ENCODE peak calls at places on chromosomes 13 and 19, in nine cellular contexts. One of them, this sample, is unnamed.

GRCh38 chr19:7342143-7342542 is 6.6 kb upstream of the ARHGEF18 start:
- DNase-seq in transverse colon: no peak
- DNase-seq in sigmoid colon: no peak
- DNase-seq in suprapubic skin: peak; percentile 5
- DNase-seq in stomach: no peak
- DNase-seq in spleen: peak; percentile 29
- DNase-seq in breast epithelium: no peak
- DNase-seq in endothelial cell of umbilical vein: no peak
- DNase-seq in K562: no peak
- DNase-seq in this sample: no peak

GRCh38 chr19:52961981-52962380 is 700 bp downstream of the ZNF816 start:
- DNase-seq in endothelial cell of umbilical vein: no peak
- DNase-seq in K562: peak; percentile 9
- DNase-seq in transverse colon: no peak
- DNase-seq in spleen: no peak
- DNase-seq in breast epithelium: no peak
- DNase-seq in stomach: no peak
- DNase-seq in suprapubic skin: no peak
- DNase-seq in sigmoid colon: no peak
- DNase-seq in this sample: no peak

GRCh38 chr13:109816979-109817275 is 30.5 kb upstream of the IRS2 start:
- DNase-seq in endothelial cell of umbilical vein: no peak
- DNase-seq in sigmoid colon: no peak
- DNase-seq in suprapubic skin: no peak
- DNase-seq in stomach: no peak
- DNase-seq in spleen: no peak
- DNase-seq in breast epithelium: no peak
- DNase-seq in K562: no peak
- DNase-seq in transverse colon: no peak
- DNase-seq in this sample: no peak

GRCh38 chr13:68261105-68261504 is 1031.0 kb upstream of the PCDH9 start:
- DNase-seq in stomach: no peak
- DNase-seq in transverse colon: no peak
- DNase-seq in K562: no peak
- DNase-seq in sigmoid colon: no peak
- DNase-seq in suprapubic skin: no peak
- DNase-seq in spleen: no peak
- DNase-seq in breast epithelium: no peak
- DNase-seq in endothelial cell of umbilical vein: no peak
- DNase-seq in this sample: no peak

GRCh38 chr13:76454991-76455390 is 431.2 kb downstream of the KCTD12 start:
- DNase-seq in breast epithelium: no peak
- DNase-seq in transverse colon: no peak
- DNase-seq in K562: no peak
- DNase-seq in sigmoid colon: no peak
- DNase-seq in stomach: no peak
- DNase-seq in spleen: no peak
- DNase-seq in suprapubic skin: no peak
- DNase-seq in endothelial cell of umbilical vein: no peak
- DNase-seq in this sample: no peak

GRCh38 chr13:74047925-74048324 is 86.3 kb downstream of the KLF12 start:
- DNase-seq in breast epithelium: no peak
- DNase-seq in K562: no peak
- DNase-seq in sigmoid colon: no peak
- DNase-seq in suprapubic skin: no peak
- DNase-seq in stomach: peak; percentile 28
- DNase-seq in endothelial cell of umbilical vein: peak; percentile 15
- DNase-seq in transverse colon: peak; percentile 44
- DNase-seq in spleen: no peak
- DNase-seq in this sample: no peak

GRCh38 chr19:30671622-30672051 is 299.5 kb downstream of the ZNF536 start:
- DNase-seq in transverse colon: no peak
- DNase-seq in endothelial cell of umbilical vein: no peak
- DNase-seq in suprapubic skin: no peak
- DNase-seq in sigmoid colon: no peak
- DNase-seq in K562: no peak
- DNase-seq in breast epithelium: no peak
- DNase-seq in stomach: peak; percentile 24
- DNase-seq in spleen: peak; percentile 38
- DNase-seq in this sample: peak; percentile 53

GRCh38 chr13:23889598-23890224 is 511 bp upstream of the MIPEP start:
- DNase-seq in suprapubic skin: no peak
- DNase-seq in stomach: no peak
- DNase-seq in transverse colon: no peak
- DNase-seq in sigmoid colon: no peak
- DNase-seq in breast epithelium: no peak
- DNase-seq in K562: no peak
- DNase-seq in spleen: no peak
- DNase-seq in endothelial cell of umbilical vein: no peak
- DNase-seq in this sample: no peak

GRCh38 chr19:53927745-53928144 is 18.7 kb downstream of the CACNG7 start:
- DNase-seq in stomach: no peak
- DNase-seq in endothelial cell of umbilical vein: peak; percentile 51
- DNase-seq in breast epithelium: no peak
- DNase-seq in suprapubic skin: no peak
- DNase-seq in spleen: no peak
- DNase-seq in sigmoid colon: no peak
- DNase-seq in transverse colon: no peak
- DNase-seq in K562: peak; percentile 54
- DNase-seq in this sample: no peak

GRCh38 chr19:8302734-8303133 is 5.4 kb downstream of the CD320 start:
- DNase-seq in K562: no peak
- DNase-seq in suprapubic skin: peak; percentile 56
- DNase-seq in endothelial cell of umbilical vein: no peak
- DNase-seq in transverse colon: no peak
- DNase-seq in breast epithelium: no peak
- DNase-seq in sigmoid colon: no peak
- DNase-seq in stomach: peak; percentile 15
- DNase-seq in spleen: peak; percentile 38
- DNase-seq in this sample: peak; percentile 6

GRCh38 chr19:10256551-10256950 is 4.5 kb downstream of the MRPL4 start:
- DNase-seq in spleen: no peak
- DNase-seq in K562: no peak
- DNase-seq in suprapubic skin: no peak
- DNase-seq in sigmoid colon: no peak
- DNase-seq in transverse colon: no peak
- DNase-seq in breast epithelium: no peak
- DNase-seq in endothelial cell of umbilical vein: no peak
- DNase-seq in stomach: no peak
- DNase-seq in this sample: no peak

GRCh38 chr19:12938536-12939291 is at the start of gene CALR:
- DNase-seq in stomach: no peak
- DNase-seq in transverse colon: peak; percentile 45
- DNase-seq in breast epithelium: no peak
- DNase-seq in endothelial cell of umbilical vein: peak; percentile 45
- DNase-seq in suprapubic skin: no peak
- DNase-seq in sigmoid colon: peak; percentile 76
- DNase-seq in K562: no peak
- DNase-seq in spleen: no peak
- DNase-seq in this sample: no peak

GRCh38 chr19:12938054-12938535 is 314 bp upstream of the CALR start:
- DNase-seq in sigmoid colon: peak; percentile 100
- DNase-seq in spleen: peak; percentile 99
- DNase-seq in breast epithelium: peak; percentile 100
- DNase-seq in transverse colon: peak; percentile 100
- DNase-seq in K562: peak; percentile 99
- DNase-seq in stomach: peak; percentile 100
- DNase-seq in suprapubic skin: peak; percentile 100
- DNase-seq in endothelial cell of umbilical vein: peak; percentile 100
- DNase-seq in this sample: peak; percentile 100

GRCh38 chr19:12937243-12938053 is 961 bp upstream of the CALR start:
- DNase-seq in suprapubic skin: no peak
- DNase-seq in stomach: peak; percentile 68
- DNase-seq in sigmoid colon: peak; percentile 88
- DNase-seq in breast epithelium: no peak
- DNase-seq in endothelial cell of umbilical vein: peak; percentile 75
- DNase-seq in K562: no peak
- DNase-seq in spleen: no peak
- DNase-seq in transverse colon: peak; percentile 48
- DNase-seq in this sample: no peak

GRCh38 chr19:12935071-12935470 is 1.6 kb upstream of the FARSA start:
- DNase-seq in endothelial cell of umbilical vein: no peak
- DNase-seq in sigmoid colon: no peak
- DNase-seq in suprapubic skin: no peak
- DNase-seq in K562: no peak
- DNase-seq in breast epithelium: no peak
- DNase-seq in spleen: no peak
- DNase-seq in transverse colon: no peak
- DNase-seq in stomach: no peak
- DNase-seq in this sample: no peak

DNA sequence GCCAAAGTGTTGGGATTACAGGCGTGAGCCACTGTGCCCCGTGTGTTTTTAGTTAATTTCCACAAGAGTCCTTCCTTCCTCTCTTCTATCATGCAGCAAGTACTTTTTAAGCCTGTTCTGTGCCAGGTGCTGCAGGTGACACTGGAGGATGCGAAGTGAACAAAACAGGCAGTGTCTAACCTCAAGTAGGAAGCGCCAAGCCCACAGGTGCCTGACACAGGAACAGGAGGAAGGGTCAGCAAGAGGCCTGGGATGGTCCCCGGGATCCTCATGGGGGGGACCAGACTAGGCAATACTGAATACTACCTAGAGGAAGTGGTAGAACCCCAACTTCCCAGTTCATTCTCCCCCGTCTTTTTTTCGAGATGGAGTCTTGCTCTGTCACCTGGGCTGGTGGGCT is 1.8 kb upstream of the CALR start:
- DNase-seq in suprapubic skin: no peak
- DNase-seq in spleen: no peak
- DNase-seq in endothelial cell of umbilical vein: no peak
- DNase-seq in breast epithelium: no peak
- DNase-seq in K562: no peak
- DNase-seq in sigmoid colon: no peak
- DNase-seq in transverse colon: no peak
- DNase-seq in stomach: no peak
- DNase-seq in this sample: no peak
- TF ChIP-seq POLR2AphosphoS5 in suprapubic skin: no peak
- TF ChIP-seq POLR2AphosphoS5 in spleen: no peak
- TF ChIP-seq POLR2AphosphoS5 in endothelial cell of umbilical vein: no peak
- TF ChIP-seq POLR2AphosphoS5 in breast epithelium: no peak
- TF ChIP-seq POLR2AphosphoS5 in K562: no peak
- TF ChIP-seq POLR2AphosphoS5 in sigmoid colon: no peak
- TF ChIP-seq POLR2AphosphoS5 in transverse colon: no peak
- TF ChIP-seq POLR2AphosphoS5 in stomach: no peak
- TF ChIP-seq POLR2AphosphoS5 in this sample: no peak

GRCh38 chr19:40603071-40603718 is 2.0 kb downstream of the LTBP4 start:
- DNase-seq in spleen: no peak
- DNase-seq in transverse colon: no peak
- DNase-seq in endothelial cell of umbilical vein: peak; percentile 37
- DNase-seq in sigmoid colon: no peak
- DNase-seq in breast epithelium: no peak
- DNase-seq in stomach: no peak
- DNase-seq in suprapubic skin: no peak
- DNase-seq in K562: peak; percentile 39
- DNase-seq in this sample: no peak
- TF ChIP-seq POLR2A in spleen: no peak
- TF ChIP-seq POLR2A in transverse colon: no peak
- TF ChIP-seq POLR2A in endothelial cell of umbilical vein: no peak
- TF ChIP-seq POLR2A in sigmoid colon: no peak
- TF ChIP-seq POLR2A in breast epithelium: no peak
- TF ChIP-seq POLR2A in stomach: no peak
- TF ChIP-seq POLR2A in suprapubic skin: no peak
- TF ChIP-seq POLR2A in K562: no peak
- TF ChIP-seq POLR2A in this sample: no peak

GRCh38 chr13:33069365-33069764 is 53.1 kb downstream of the KL start:
- DNase-seq in endothelial cell of umbilical vein: peak; percentile 25
- DNase-seq in spleen: no peak
- DNase-seq in breast epithelium: no peak
- DNase-seq in K562: peak; percentile 10
- DNase-seq in suprapubic skin: no peak
- DNase-seq in transverse colon: no peak
- DNase-seq in sigmoid colon: no peak
- DNase-seq in stomach: no peak
- DNase-seq in this sample: no peak
- TF ChIP-seq CTCF in endothelial cell of umbilical vein: peak; percentile 10
- TF ChIP-seq CTCF in spleen: no peak
- TF ChIP-seq CTCF in breast epithelium: no peak
- TF ChIP-seq CTCF in K562: no peak
- TF ChIP-seq CTCF in suprapubic skin: no peak
- TF ChIP-seq CTCF in transverse colon: no peak
- TF ChIP-seq CTCF in sigmoid colon: no peak
- TF ChIP-seq CTCF in stomach: peak; percentile 18
- TF ChIP-seq CTCF in this sample: peak; percentile 16

GRCh38 chr19:11399667-11400066 is 15.6 kb upstream of the EPOR start:
- DNase-seq in K562: peak; percentile 4
- DNase-seq in breast epithelium: no peak
- DNase-seq in endothelial cell of umbilical vein: no peak
- DNase-seq in transverse colon: no peak
- DNase-seq in sigmoid colon: no peak
- DNase-seq in spleen: no peak
- DNase-seq in stomach: no peak
- DNase-seq in suprapubic skin: no peak
- DNase-seq in this sample: peak; percentile 67

GRCh38 chr19:11404588-11405258 is 14.4 kb downstream of the RGL3 start:
- DNase-seq in sigmoid colon: no peak
- DNase-seq in endothelial cell of umbilical vein: no peak
- DNase-seq in stomach: no peak
- DNase-seq in transverse colon: no peak
- DNase-seq in suprapubic skin: no peak
- DNase-seq in K562: no peak
- DNase-seq in breast epithelium: no peak
- DNase-seq in spleen: no peak
- DNase-seq in this sample: no peak

GRCh38 chr19:11397089-11397610 is 13.0 kb upstream of the EPOR start:
- DNase-seq in K562: no peak
- DNase-seq in endothelial cell of umbilical vein: no peak
- DNase-seq in stomach: no peak
- DNase-seq in transverse colon: no peak
- DNase-seq in breast epithelium: no peak
- DNase-seq in sigmoid colon: no peak
- DNase-seq in spleen: no peak
- DNase-seq in suprapubic skin: no peak
- DNase-seq in this sample: peak; percentile 66

GRCh38 chr19:11401808-11402543 is 17.1 kb downstream of the RGL3 start:
- DNase-seq in sigmoid colon: no peak
- DNase-seq in stomach: no peak
- DNase-seq in breast epithelium: no peak
- DNase-seq in transverse colon: no peak
- DNase-seq in K562: no peak
- DNase-seq in endothelial cell of umbilical vein: no peak
- DNase-seq in suprapubic skin: no peak
- DNase-seq in spleen: no peak
- DNase-seq in this sample: no peak

DNA sequence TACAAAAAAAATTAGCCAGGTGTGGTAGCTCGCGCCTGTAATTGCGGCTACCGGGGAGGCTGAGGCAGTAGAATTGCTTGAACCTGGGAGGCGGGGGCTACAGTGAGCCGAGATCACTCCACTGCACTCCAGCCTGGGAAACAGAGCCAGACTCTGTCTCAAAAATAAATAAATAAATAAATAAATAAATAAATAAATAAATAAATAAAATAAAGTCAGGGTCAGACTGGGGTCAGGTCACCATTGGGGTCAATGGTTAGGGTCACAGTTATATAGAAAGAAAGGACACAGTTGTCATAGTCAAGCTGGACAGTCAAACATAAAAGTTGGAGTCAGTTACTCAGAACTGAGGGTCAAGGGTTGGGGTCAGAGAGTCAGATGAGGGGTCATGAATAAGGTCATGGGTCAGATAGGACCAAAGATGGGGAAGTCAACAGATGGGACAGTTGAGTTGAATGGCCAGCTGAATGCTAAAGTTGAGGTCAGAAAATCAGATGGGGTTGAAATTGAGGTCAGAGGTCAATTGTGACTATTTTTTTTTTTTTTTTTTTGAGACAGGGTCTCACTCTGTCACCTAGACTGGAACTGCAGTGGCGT is 16.7 kb upstream of the EPOR start:
- DNase-seq in breast epithelium: no peak
- DNase-seq in endothelial cell of umbilical vein: no peak
- DNase-seq in K562: peak; percentile 11
- DNase-seq in spleen: no peak
- DNase-seq in suprapubic skin: no peak
- DNase-seq in transverse colon: no peak
- DNase-seq in stomach: no peak
- DNase-seq in sigmoid colon: no peak
- DNase-seq in this sample: no peak
- TF ChIP-seq POLR2AphosphoS5 in breast epithelium: no peak
- TF ChIP-seq POLR2AphosphoS5 in endothelial cell of umbilical vein: no peak
- TF ChIP-seq POLR2AphosphoS5 in K562: no peak
- TF ChIP-seq POLR2AphosphoS5 in spleen: no peak
- TF ChIP-seq POLR2AphosphoS5 in suprapubic skin: no peak
- TF ChIP-seq POLR2AphosphoS5 in transverse colon: no peak
- TF ChIP-seq POLR2AphosphoS5 in stomach: no peak
- TF ChIP-seq POLR2AphosphoS5 in sigmoid colon: no peak
- TF ChIP-seq POLR2AphosphoS5 in this sample: no peak